ENCODE peak calls at places on chromosomes 16 and 17, in six cellular contexts. X is body of pancreas, K is vagina, E is GM23248, U is heart right ventricle, T is aorta. M is an unnamed sample. For H3K4me1, the result is how much of the 10 kb centered on the place peaks cover.

GRCh38 chr16:1340730-1341494 is 7.5 kb downstream of the BAIAP3 start:
- DNase-seq in X (no peak), E (no peak), U (no peak), T (no peak), K (no peak), M (no peak)

GRCh38 chr17:74998783-74999182 is 11.4 kb downstream of the CDR2L start:
- DNase-seq in K (no peak), T (no peak), U (peak), E (no peak), X (no peak), M (no peak)

GRCh38 chr16:54590836-54591235 is 304.2 kb upstream of the IRX3 start:
- DNase-seq in E (no peak), K (no peak), X (no peak), T (no peak), U (no peak), M (no peak)

GRCh38 chr16:56190903-56191806 is at the start of gene GNAO1:
- DNase-seq in E (peak), U (peak), K (no peak), T (peak), X (peak), M (peak)

GRCh38 chr16:87178977-87179376 is 138.2 kb downstream of the C16orf95 start:
- DNase-seq in E (peak), K (no peak), U (peak), X (no peak), T (peak), M (no peak)

GRCh38 chr16:3961449-3961849 is 80.9 kb upstream of the CREBBP start:
- DNase-seq in E (peak), T (no peak), K (no peak), X (peak), U (no peak), M (no peak)

GRCh38 chr16:55543470-55543869 is 23.0 kb upstream of the CAPNS2 start:
- DNase-seq in K (no peak), T (no peak), X (no peak), U (no peak), E (peak), M (no peak)

GRCh38 chr17:74457146-74457819 is 9.2 kb upstream of the CD300A start:
- DNase-seq in X (peak), T (peak), U (peak), K (no peak), E (peak), M (peak)

GRCh38 chr16:89060207-89060794 is 33.4 kb upstream of the ACSF3 start:
- DNase-seq in E (no peak), X (no peak), K (no peak), U (no peak), T (no peak), M (no peak)

GRCh38 chr17:74415608-74416396 is 16.1 kb upstream of the GPRC5C start:
- DNase-seq in X (no peak), K (no peak), U (no peak), T (no peak), E (no peak), M (no peak)

GRCh38 chr16:88566158-88566557 is 4.0 kb upstream of the ZC3H18 start:
- DNase-seq in T (no peak), X (no peak), E (peak), U (no peak), K (no peak), M (no peak)

GRCh38 chr17:78885956-78886355 is 17.0 kb downstream of the CEP295NL start:
- DNase-seq in K (no peak), E (no peak), U (no peak), T (no peak), X (no peak), M (no peak)

GRCh38 chr17:65558683-65559311 is 2.7 kb downstream of the AXIN2 start:
- DNase-seq in K (no peak), U (no peak), X (peak), T (no peak), E (no peak), M (no peak)

GRCh38 chr16:4244881-4245280 is 3.0 kb upstream of the SRL start:
- DNase-seq in U (no peak), E (no peak), X (no peak), T (no peak), K (no peak), M (no peak)

GRCh38 chr17:60896996-60897395 is 219.3 kb downstream of the BCAS3 start:
- DNase-seq in U (no peak), E (no peak), K (no peak), X (no peak), T (no peak), M (no peak)

GRCh38 chr17:67422887-67423286 is 45.8 kb downstream of the PITPNC1 start:
- DNase-seq in K (no peak), X (no peak), T (no peak), U (no peak), E (no peak), M (no peak)

GRCh38 chr17:17417718-17418151 is 59.1 kb upstream of the MED9 start:
- DNase-seq in E (no peak), X (no peak), U (no peak), T (no peak), K (no peak), M (no peak)

GRCh38 chr17:17415006-17415405 is 61.8 kb upstream of the MED9 start:
- DNase-seq in X (no peak), T (no peak), E (no peak), U (no peak), K (no peak), M (no peak)

GRCh38 chr17:17416400-17417360 is 60.1 kb upstream of the MED9 start:
- DNase-seq in U (peak), K (no peak), T (no peak), X (peak), E (peak), M (peak)

GRCh38 chr17:17414316-17414937 is 62.4 kb upstream of the MED9 start:
- DNase-seq in E (peak), T (peak), U (peak), K (no peak), X (peak), M (no peak)

GRCh38 chr17:17416007-17416399 is 60.8 kb upstream of the MED9 start:
- DNase-seq in E (peak), T (no peak), X (no peak), K (no peak), U (no peak), M (no peak)
- H3K4me1 ChIP-seq in E (under half), T (under half), X (under half), K (under half), U (under half), M (under half)

GRCh38 chr16:27326251-27326650 is 12.5 kb downstream of the IL4R start:
- DNase-seq in U (no peak), K (no peak), X (no peak), E (no peak), T (peak), M (no peak)
- H3K4me1 ChIP-seq in U (under half), K (half or more), X (half or more), E (under half), T (under half), M (under half)

DNA sequence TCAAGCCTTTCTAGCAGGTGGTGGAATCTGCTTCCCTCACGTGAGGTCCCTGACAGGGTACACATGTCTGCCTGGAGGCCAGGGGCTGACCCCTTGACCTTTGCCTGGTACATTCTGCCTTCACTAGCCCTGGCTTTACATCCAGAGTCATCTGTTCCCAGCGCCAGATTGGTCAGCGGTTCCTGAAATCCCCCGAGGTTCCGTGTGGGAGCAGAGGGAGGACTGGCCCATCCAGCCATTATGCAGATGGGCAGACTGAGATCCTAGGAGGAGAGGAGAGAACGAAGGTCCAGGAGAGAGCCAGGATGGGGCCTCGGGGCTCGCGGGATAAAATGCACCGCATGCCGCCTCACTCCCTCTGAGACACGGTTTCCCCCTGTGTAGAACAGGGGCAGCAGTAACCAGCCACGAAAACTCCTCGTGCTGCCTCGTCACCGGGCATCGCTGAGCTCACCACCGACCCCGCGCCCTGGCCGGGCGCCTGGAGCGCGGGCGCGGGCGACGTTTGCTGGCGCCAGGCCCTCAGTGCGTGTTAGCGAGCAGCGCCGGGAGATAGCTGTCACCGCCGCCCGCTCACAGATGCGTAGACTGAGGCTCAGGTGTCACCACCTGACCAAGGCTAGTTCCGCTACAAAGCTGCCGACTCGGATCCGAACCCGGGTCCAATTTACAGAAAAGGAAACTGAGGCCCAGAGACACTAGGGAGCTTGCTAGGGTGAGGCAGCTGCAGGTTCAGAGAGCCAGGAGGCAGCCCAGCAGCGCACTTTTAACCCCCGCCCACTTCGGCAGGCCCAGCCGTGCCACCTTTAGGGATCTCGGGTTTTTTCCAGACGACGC is 811 bp upstream of the MAP2K3 start:
- DNase-seq in T (peak), X (peak), E (peak), U (no peak), K (no peak), M (no peak)
- H3K4me1 ChIP-seq in T (under half), X (under half), E (under half), U (under half), K (half or more), M (under half)

GRCh38 chr17:47277921-47278320 is 24.3 kb downstream of the ITGB3 start:
- DNase-seq in X (no peak), T (no peak), U (no peak), E (peak), K (no peak), M (no peak)

GRCh38 chr17:47280072-47280811 is 26.6 kb downstream of the ITGB3 start:
- DNase-seq in T (no peak), X (no peak), E (peak), U (no peak), K (no peak), M (no peak)

GRCh38 chr17:47278561-47278960 is 24.9 kb downstream of the ITGB3 start:
- DNase-seq in K (no peak), X (no peak), T (no peak), E (no peak), U (no peak), M (no peak)

GRCh38 chr17:47281246-47281645 is 27.6 kb downstream of the ITGB3 start:
- DNase-seq in X (no peak), T (no peak), E (no peak), K (no peak), U (no peak), M (no peak)

DNA sequence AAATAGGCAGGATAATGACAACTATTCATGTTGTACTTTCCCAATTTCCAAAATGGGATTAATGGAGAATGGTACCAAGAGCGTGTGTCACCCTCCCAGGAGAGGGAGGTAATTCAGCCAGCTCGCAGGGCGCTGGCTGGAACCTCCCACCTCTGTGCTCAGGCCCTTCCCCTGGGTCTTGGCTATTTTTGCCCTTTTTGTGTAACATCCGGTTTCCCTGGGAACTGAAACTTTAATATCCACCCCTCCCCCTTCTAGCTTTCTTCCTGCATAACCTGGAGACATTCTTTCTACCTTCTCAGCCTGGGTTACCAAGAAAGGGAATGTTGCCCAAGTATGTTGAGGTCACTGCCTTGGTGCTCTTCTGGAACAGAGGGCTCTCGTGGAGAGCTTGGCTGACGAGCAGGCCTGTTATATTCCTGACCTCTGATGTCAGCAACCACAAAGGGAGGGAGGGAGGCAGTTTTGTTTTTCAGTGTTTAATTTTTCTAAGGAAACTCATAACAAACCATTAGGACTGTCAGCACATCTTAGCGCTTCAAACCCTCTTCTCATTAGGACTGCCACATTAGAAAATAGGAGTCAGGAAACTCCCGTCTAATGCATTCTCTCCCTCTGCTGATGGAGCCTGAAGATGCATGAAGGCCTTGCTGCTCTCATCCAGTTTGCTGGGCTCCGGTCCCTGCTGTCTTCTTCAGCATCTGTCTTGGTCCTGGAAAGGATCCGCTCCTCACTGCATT is 25.6 kb downstream of the ITGB3 start:
- DNase-seq in E (peak), K (no peak), X (peak), U (peak), T (peak), M (no peak)
- H3K4me1 ChIP-seq in E (half or more), K (half or more), X (under half), U (half or more), T (under half), M (under half)

GRCh38 chr16:58036943-58037342 is 11.4 kb downstream of the MMP15 start:
- DNase-seq in K (no peak), U (no peak), X (no peak), E (no peak), T (no peak), M (no peak)

GRCh38 chr16:58037365-58038057 is 12.0 kb downstream of the MMP15 start:
- DNase-seq in X (no peak), K (no peak), T (no peak), U (no peak), E (no peak), M (no peak)

GRCh38 chr16:58034786-58035185 is 9.2 kb downstream of the MMP15 start:
- DNase-seq in E (no peak), U (no peak), K (no peak), X (no peak), T (no peak), M (no peak)

GRCh38 chr16:58034128-58034685 is 8.7 kb downstream of the MMP15 start:
- DNase-seq in T (no peak), E (no peak), U (no peak), X (no peak), K (no peak), M (no peak)

GRCh38 chr16:58035356-58036170 is 10.0 kb downstream of the MMP15 start:
- DNase-seq in X (peak), U (no peak), E (no peak), K (no peak), T (no peak), M (no peak)
- H3K4me1 ChIP-seq in X (half or more), U (half or more), E (under half), K (under half), T (under half), M (under half)

GRCh38 chr16:66412182-66412581 is 14.9 kb upstream of the BEAN1 start:
- DNase-seq in K (no peak), U (no peak), T (no peak), E (no peak), X (no peak), M (no peak)

GRCh38 chr16:66405057-66405783 is 21.9 kb upstream of the BEAN1 start:
- DNase-seq in T (no peak), X (no peak), E (no peak), U (no peak), K (no peak), M (no peak)

GRCh38 chr16:66406534-66407368 is 20.3 kb upstream of the BEAN1 start:
- DNase-seq in X (peak), K (no peak), E (peak), U (peak), T (peak), M (peak)

GRCh38 chr16:66409156-66409555 is 17.9 kb upstream of the BEAN1 start:
- DNase-seq in K (no peak), U (no peak), T (no peak), X (no peak), E (peak), M (no peak)

GRCh38 chr16:66408181-66409048 is 18.7 kb upstream of the BEAN1 start:
- DNase-seq in E (peak), U (peak), X (no peak), K (peak), T (no peak), M (peak)
- H3K4me1 ChIP-seq in E (under half), U (under half), X (under half), K (under half), T (under half), M (under half)

GRCh38 chr16:75068075-75068474 is 48.5 kb downstream of the LDHD start:
- DNase-seq in T (no peak), E (no peak), U (no peak), X (no peak), K (no peak), M (no peak)
- H3K4me1 ChIP-seq in T (under half), E (under half), U (under half), X (under half), K (under half), M (under half)

M was measured in prostate gland.